ENCODE peak calls at places on chromosomes 7 and 10, in four cellular contexts. U, X, F and B are unnamed samples.

GRCh38 chr7:91416485-91416884 is 152.3 kb downstream of the FZD1 start:
- DNase-seq in X (no peak), F (no peak), U (no peak), B (no peak)

GRCh38 chr7:156950381-156950858 is 908 bp downstream of the NOM1 start:
- DNase-seq in X (no peak), F (no peak), U (no peak), B (no peak)

GRCh38 chr10:3321123-3321522 is 148.5 kb upstream of the PITRM1 start:
- DNase-seq in U (no peak), F (no peak), X (no peak), B (no peak)

GRCh38 chr10:79159785-79160184 is 91.0 kb downstream of the ZMIZ1 start:
- DNase-seq in F (peak), U (peak), X (no peak), B (no peak)

GRCh38 chr10:34766256-34766580 is 48.9 kb downstream of the PARD3 start:
- DNase-seq in X (no peak), U (no peak), F (no peak), B (no peak)

GRCh38 chr10:119090968-119091367 is 10.4 kb upstream of the EIF3A start:
- DNase-seq in F (no peak), X (no peak), U (no peak), B (no peak)

GRCh38 chr7:116393654-116394053 is 105.9 kb upstream of the CAV2 start:
- DNase-seq in X (no peak), F (no peak), U (peak), B (no peak)

GRCh38 chr7:159137906-159138305 is 6.8 kb downstream of the VIPR2 start:
- DNase-seq in X (no peak), F (no peak), U (peak), B (no peak)

GRCh38 chr10:71076473-71077142 is 135.8 kb upstream of the UNC5B start:
- DNase-seq in X (no peak), U (peak), F (no peak), B (no peak)

GRCh38 chr10:13792011-13792410 is 205.2 kb downstream of the PRPF18 start:
- DNase-seq in U (peak), F (peak), X (no peak), B (no peak)

GRCh38 chr7:7816816-7817536 is 98.6 kb upstream of the RPA3 start:
- DNase-seq in X (no peak), U (no peak), F (no peak), B (no peak)

GRCh38 chr7:2471396-2471795 is 4.8 kb downstream of the GRIFIN start:
- DNase-seq in F (no peak), X (no peak), U (no peak), B (no peak)

GRCh38 chr10:5419466-5420094 is 7.2 kb downstream of the NET1 start:
- DNase-seq in F (no peak), X (no peak), U (no peak), B (no peak)

GRCh38 chr10:93495654-93496321 is 624 bp upstream of the CEP55 start:
- DNase-seq in X (no peak), F (peak), U (no peak), B (no peak)

GRCh38 chr7:69184339-69184738 is 413.9 kb upstream of the AUTS2 start:
- DNase-seq in F (no peak), X (no peak), U (no peak), B (no peak)

GRCh38 chr10:22681783-22682183 is 32.6 kb downstream of the PIP4K2A start:
- DNase-seq in U (no peak), F (peak), X (no peak), B (no peak)

GRCh38 chr10:69576334-69577011 is 3.3 kb upstream of the NEUROG3 start:
- DNase-seq in U (no peak), F (no peak), X (no peak), B (no peak)

GRCh38 chr7:27124096-27124978 is 6.2 kb downstream of the HOXA4 start:
- DNase-seq in X (no peak), U (no peak), F (no peak), B (peak)

GRCh38 chr7:36291387-36292316 is 98.0 kb upstream of the ANLN start:
- DNase-seq in F (peak), U (peak), X (peak), B (peak)

GRCh38 chr7:101705327-101705726 is 76.2 kb upstream of the MYL10 start:
- DNase-seq in F (no peak), X (no peak), U (no peak), B (no peak)

GRCh38 chr7:132145466-132145865 is 430.8 kb downstream of the PLXNA4 start:
- DNase-seq in X (no peak), F (no peak), U (peak), B (no peak)

GRCh38 chr7:111401516-111401915 is 160.8 kb downstream of the IMMP2L start:
- DNase-seq in X (no peak), F (no peak), U (no peak), B (no peak)

GRCh38 chr10:21464134-21464533 is 61.3 kb downstream of the SKIDA1 start:
- DNase-seq in X (no peak), F (no peak), U (no peak), B (no peak)

GRCh38 chr7:113367187-113367586 is 248.8 kb upstream of the SMIM30 start:
- DNase-seq in X (no peak), U (no peak), F (no peak), B (no peak)

GRCh38 chr7:23712368-23713284 is 2.6 kb downstream of the STK31 start:
- DNase-seq in F (no peak), U (no peak), X (no peak), B (no peak)

GRCh38 chr7:105602325-105603305 is 21.3 kb upstream of the EFCAB10 start:
- DNase-seq in U (no peak), X (no peak), F (no peak), B (no peak)

GRCh38 chr7:111827863-111828504 is 265.7 kb upstream of the IMMP2L start:
- DNase-seq in X (no peak), F (no peak), U (no peak), B (no peak)

GRCh38 chr10:91247360-91248111 is 27.1 kb downstream of the PCGF5 start:
- DNase-seq in F (peak), U (peak), X (no peak), B (no peak)

GRCh38 chr7:122975341-122975740 is 20.2 kb downstream of the TAS2R16 start:
- DNase-seq in U (no peak), F (no peak), X (no peak), B (no peak)

GRCh38 chr7:30136339-30136738 is 1.6 kb downstream of the MTURN start:
- DNase-seq in U (no peak), X (no peak), F (no peak), B (no peak)

GRCh38 chr7:141441837-141442627 is 109.2 kb upstream of the AGK start:
- DNase-seq in U (no peak), X (no peak), F (no peak), B (no peak)

GRCh38 chr10:104337985-104338735 is at the start of gene ITPRIP:
- DNase-seq in F (peak), X (peak), U (peak), B (peak)

GRCh38 chr10:124018886-124019525 is 74.4 kb downstream of the CHST15 start:
- DNase-seq in F (no peak), X (no peak), U (no peak), B (no peak)

GRCh38 chr10:124703778-124704427 is 40.3 kb downstream of the FAM53B start:
- DNase-seq in U (peak), X (no peak), F (peak), B (peak)

GRCh38 chr7:103706805-103707204 is 260.8 kb upstream of the SLC26A5 start:
- DNase-seq in X (no peak), F (no peak), U (no peak), B (no peak)

GRCh38 chr7:103704701-103705100 is 258.7 kb upstream of the SLC26A5 start:
- DNase-seq in U (no peak), X (no peak), F (no peak), B (no peak)

GRCh38 chr7:103702982-103703381 is 257.0 kb upstream of the SLC26A5 start:
- DNase-seq in F (no peak), X (no peak), U (no peak), B (no peak)

GRCh38 chr7:103702454-103702853 is 256.4 kb upstream of the SLC26A5 start:
- DNase-seq in X (no peak), F (no peak), U (no peak), B (no peak)

DNA sequence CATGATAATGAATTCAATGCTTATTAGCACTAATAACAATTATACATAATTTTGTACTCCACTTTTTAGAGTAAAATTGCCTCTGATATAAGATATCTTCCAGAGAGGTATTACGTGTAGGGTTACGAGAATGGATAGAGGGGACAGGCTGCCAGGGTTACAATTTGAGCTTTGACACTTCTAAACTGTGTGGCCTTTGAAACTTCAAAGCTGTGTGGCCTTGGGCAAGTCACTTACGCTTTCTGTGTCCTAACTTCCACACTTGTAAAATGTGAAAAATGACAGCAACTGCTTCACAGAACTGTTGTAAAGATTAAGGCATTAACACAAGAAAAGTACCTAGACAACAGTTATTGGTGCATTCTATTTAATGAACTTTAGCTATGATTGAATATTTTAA is 259.5 kb upstream of the SLC26A5 start:
- DNase-seq in X (no peak), F (no peak), U (no peak), B (no peak)
- TF ChIP-seq CTCF in X (no peak), F (no peak), U (no peak), B (no peak)

DNA sequence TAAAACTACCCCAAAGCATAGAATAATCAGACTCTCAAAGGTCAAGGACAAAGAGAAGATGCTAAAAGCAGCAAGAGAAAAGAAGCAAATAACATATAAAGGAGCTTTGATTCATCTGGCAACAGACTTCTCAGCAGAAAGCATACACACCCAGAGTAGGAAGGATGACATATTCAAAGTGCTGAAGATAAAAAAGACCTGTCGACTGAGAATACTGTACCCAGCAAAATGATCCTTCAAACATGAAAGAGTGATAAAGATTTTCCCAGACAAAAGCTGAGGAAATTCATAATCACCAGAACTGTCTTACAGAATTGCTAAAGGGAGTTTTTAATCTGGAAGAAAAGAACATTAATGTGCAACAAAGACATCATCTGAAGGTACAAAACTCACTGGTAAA is 14.9 kb downstream of the KCNK18 start:
- DNase-seq in U (no peak), X (no peak), F (no peak), B (no peak)
- TF ChIP-seq CTCF in U (no peak), X (no peak), F (no peak), B (no peak)

DNA sequence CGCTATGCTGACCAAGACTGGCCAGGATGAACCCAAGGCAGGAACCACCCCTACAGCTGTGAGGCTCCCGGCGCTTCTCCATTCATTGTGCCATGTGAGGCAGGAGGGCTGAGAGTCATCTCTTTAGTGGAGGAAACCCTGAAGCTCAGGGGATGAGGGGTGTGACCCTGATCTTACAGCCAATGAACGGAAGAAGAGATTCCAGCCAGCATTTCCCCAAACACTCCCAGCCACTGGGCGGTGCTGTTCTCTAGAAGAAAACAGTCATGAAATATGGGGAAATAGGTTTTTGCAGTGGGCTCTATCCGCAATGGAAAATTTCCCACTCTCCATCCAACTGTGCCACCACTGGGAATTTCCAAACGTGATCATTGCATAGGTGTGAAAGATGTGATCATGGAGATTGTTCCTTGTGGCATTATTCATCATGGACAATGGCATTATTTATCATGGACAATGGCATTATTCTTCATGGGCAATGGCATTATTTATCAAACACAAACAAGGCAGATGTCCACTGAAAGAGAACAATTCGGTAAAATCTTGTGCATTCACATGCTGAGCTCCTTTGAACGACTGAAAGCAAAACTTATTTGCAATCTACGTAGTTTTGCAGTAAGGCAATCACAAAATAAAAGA is 14.0 kb upstream of the SLC18A2 start:
- DNase-seq in U (no peak), F (peak), X (peak), B (no peak)
- TF ChIP-seq CTCF in U (no peak), F (peak), X (peak), B (no peak)

GRCh38 chr7:204326-204725 is 12.0 kb downstream of the FAM20C start:
- DNase-seq in F (no peak), X (no peak), U (no peak), B (no peak)

GRCh38 chr7:199465-200249 is 7.3 kb downstream of the FAM20C start:
- DNase-seq in X (no peak), F (peak), U (no peak), B (no peak)

GRCh38 chr7:200290-200689 is 7.9 kb downstream of the FAM20C start:
- DNase-seq in X (no peak), U (no peak), F (no peak), B (no peak)

GRCh38 chr7:197413-198335 is 5.3 kb downstream of the FAM20C start:
- DNase-seq in U (no peak), X (no peak), F (no peak), B (no peak)

DNA sequence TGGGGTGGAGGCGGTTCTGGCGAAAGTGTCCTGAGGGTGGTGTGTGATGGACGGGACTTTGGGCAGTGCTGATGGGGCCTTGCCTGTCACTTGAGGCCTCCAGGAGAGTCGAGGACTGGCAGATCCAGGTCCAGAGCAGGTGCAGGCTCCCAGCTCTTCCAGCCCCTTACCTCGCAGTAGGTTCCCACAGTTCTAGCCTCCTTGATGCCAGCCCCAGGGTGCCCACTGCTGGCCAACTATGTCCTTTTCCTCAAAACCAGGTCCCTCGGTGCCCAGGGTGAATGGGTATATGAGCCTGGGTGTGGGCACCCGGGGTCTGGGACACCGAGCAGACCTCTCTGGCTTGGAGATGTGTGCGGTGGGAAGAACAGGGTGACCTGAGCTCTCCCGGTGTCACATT is 8.3 kb downstream of the FAM20C start:
- DNase-seq in U (no peak), F (peak), X (no peak), B (no peak)
- TF ChIP-seq CTCF in U (no peak), F (no peak), X (no peak), B (no peak)

GRCh38 chr10:117163954-117164292 is 25.9 kb upstream of the VAX1 start:
- DNase-seq in X (no peak), U (no peak), F (no peak), B (no peak)

GRCh38 chr10:117166420-117167345 is 28.6 kb upstream of the VAX1 start:
- DNase-seq in F (no peak), X (no peak), U (no peak), B (no peak)

GRCh38 chr10:117167346-117168134 is 29.5 kb upstream of the VAX1 start:
- DNase-seq in U (no peak), F (no peak), X (no peak), B (no peak)

GRCh38 chr10:117164878-117165556 is 26.9 kb upstream of the VAX1 start:
- DNase-seq in X (no peak), U (no peak), F (no peak), B (no peak)

DNA sequence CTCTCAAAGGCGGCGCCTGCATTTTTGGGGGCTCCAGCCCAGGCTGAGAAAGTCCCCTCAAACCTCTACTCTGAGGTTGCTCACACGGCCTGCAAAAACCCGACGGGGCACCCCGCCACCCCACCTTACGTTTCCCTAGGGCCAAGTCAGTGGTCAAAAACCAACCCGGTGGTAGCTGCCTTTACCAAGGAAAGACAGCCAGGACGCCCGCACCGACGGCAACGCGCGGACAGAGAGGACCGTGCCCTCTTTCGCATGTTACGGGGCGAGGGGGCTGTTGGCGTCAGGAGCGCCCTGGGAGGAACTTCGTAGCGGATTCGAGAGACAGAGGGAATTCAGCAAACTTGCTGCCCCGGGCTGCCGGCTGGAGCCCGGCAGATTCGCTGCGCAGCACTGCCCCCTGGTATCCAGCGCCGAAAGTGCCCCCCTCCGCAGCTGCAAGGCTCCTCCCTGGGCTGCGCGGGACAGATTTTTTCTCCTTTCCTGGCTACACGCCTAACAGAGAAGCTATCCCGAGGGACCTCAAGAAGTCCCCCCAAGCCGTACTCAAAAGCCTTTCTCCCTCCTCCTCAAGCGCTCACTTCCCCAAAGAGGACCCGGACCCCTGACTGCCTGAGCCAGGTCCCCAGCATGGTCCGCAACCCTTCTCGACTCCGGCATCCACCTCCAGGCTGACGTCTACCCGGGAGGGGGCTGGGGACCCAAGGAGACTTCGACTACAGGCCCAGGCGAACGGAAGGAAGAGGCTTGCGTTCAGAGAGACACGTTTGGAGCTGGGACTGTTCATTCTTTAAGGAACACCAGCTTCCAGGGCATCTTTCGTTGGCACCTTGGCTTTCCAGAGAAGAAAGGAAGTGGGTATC is 27.7 kb upstream of the VAX1 start:
- DNase-seq in U (peak), X (peak), F (peak), B (no peak)
- TF ChIP-seq CTCF in U (peak), X (peak), F (peak), B (peak)

DNA sequence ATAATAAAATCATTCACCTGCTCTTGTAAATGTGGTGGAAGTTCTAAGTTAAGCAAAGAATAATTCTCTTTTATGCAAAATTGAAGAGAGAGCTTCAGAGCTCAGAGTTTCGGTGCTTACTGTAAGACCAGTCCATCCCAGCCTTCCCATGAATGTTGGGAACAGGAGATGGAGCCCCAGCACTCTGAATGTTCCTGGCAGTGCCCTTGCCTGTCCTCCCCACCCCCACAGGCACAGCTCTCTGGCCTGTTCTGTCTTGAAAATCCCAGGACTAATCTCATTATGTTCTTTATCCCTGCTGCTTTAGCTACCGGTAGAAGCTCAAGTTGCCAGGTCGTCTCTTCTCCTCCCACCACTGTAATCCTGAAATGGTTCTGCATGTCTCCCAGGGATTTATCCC is 29.1 kb upstream of the LHFPL3 start:
- DNase-seq in X (no peak), F (no peak), U (no peak), B (no peak)
- TF ChIP-seq CTCF in X (no peak), F (no peak), U (no peak), B (no peak)

GRCh38 chr10:54800677-54801480 is at the start of gene PCDH15:
- DNase-seq in U (no peak), F (peak), X (no peak), B (no peak)
- TF ChIP-seq CTCF in U (no peak), F (peak), X (peak), B (no peak)